ENCODE peak calls at places on chromosome 5, in ten cellular contexts. C is pancreas; O is T follicular helper cell; J is GM12892; H is LoVo; Y is H9; I is breast epithelium; X is hippocampal formation; L is CD8-positive, alpha-beta memory T cell; D is NB4. E is an unnamed sample.

GRCh38 chr5:30438785-30439184 is 754.7 kb upstream of the CDH6 start:
- DNase-seq in C (no peak), O (no peak), J (no peak), H (no peak), Y (no peak), I (no peak), X (no peak), L (no peak), D (no peak), E (peak)

GRCh38 chr5:176536902-176537607 is at the start of gene RNF44:
- DNase-seq in C (peak), O (peak), J (peak), H (peak), Y (peak), I (peak), X (peak), L (peak), D (peak), E (peak)

GRCh38 chr5:110086658-110087388 is 397.1 kb downstream of the MAN2A1 start:
- DNase-seq in C (no peak), O (peak), J (no peak), H (no peak), Y (no peak), I (no peak), X (no peak), L (peak), D (peak), E (no peak)

GRCh38 chr5:81749562-81750307 is 1.2 kb downstream of the SSBP2 start:
- DNase-seq in C (peak), O (peak), J (peak), H (no peak), Y (peak), I (peak), X (no peak), L (peak), D (peak), E (peak)

GRCh38 chr5:134603059-134603458 is 29.6 kb downstream of the SAR1B start:
- DNase-seq in C (no peak), O (no peak), J (no peak), H (no peak), Y (no peak), I (no peak), X (no peak), L (no peak), D (no peak), E (no peak)

GRCh38 chr5:153752890-153753289 is 262.4 kb downstream of the GRIA1 start:
- DNase-seq in C (no peak), O (no peak), J (no peak), H (no peak), Y (no peak), I (no peak), X (no peak), L (no peak), D (no peak), E (no peak)

GRCh38 chr5:27830551-27830950 is 792.2 kb upstream of the CDH9 start:
- DNase-seq in C (no peak), O (no peak), J (no peak), H (no peak), Y (no peak), I (no peak), X (no peak), L (no peak), D (no peak), E (no peak)

GRCh38 chr5:159189310-159189709 is 20.0 kb downstream of the RNF145 start:
- DNase-seq in C (no peak), O (no peak), J (no peak), H (no peak), Y (no peak), I (no peak), X (no peak), L (no peak), D (no peak), E (no peak)

GRCh38 chr5:142290574-142291299 is 34.1 kb downstream of the SPRY4 start:
- DNase-seq in C (no peak), O (no peak), J (no peak), H (peak), Y (no peak), I (no peak), X (no peak), L (peak), D (no peak), E (peak)

GRCh38 chr5:157387164-157387563 is 72.8 kb upstream of the NIPAL4 start:
- DNase-seq in C (no peak), O (no peak), J (no peak), H (no peak), Y (no peak), I (no peak), X (no peak), L (no peak), D (no peak), E (no peak)

GRCh38 chr5:137218471-137218870 is 280.7 kb downstream of the SPOCK1 start:
- DNase-seq in C (peak), O (no peak), J (no peak), H (no peak), Y (no peak), I (no peak), X (peak), L (no peak), D (no peak), E (no peak)

GRCh38 chr5:181114284-181114843 is 16.6 kb downstream of the OR2V1 start:
- DNase-seq in C (no peak), O (no peak), J (no peak), H (no peak), Y (peak), I (no peak), X (no peak), L (no peak), D (no peak), E (no peak)

GRCh38 chr5:96257904-96258303 is 175.1 kb downstream of the PCSK1 start:
- DNase-seq in C (no peak), O (no peak), J (no peak), H (no peak), Y (no peak), I (no peak), X (no peak), L (no peak), D (no peak), E (no peak)

GRCh38 chr5:1967716-1968115 is 85.0 kb upstream of the IRX4 start:
- DNase-seq in C (no peak), O (no peak), J (no peak), H (no peak), Y (no peak), I (no peak), X (no peak), L (no peak), D (no peak), E (no peak)

GRCh38 chr5:103258368-103258956 is at the start of gene MACIR:
- DNase-seq in C (peak), O (peak), J (peak), H (peak), Y (peak), I (peak), X (peak), L (peak), D (peak), E (peak)

GRCh38 chr5:7828269-7828668 is 22.7 kb downstream of the CFAP90 start:
- DNase-seq in C (peak), O (no peak), J (no peak), H (peak), Y (no peak), I (no peak), X (no peak), L (no peak), D (no peak), E (no peak)

GRCh38 chr5:178388381-178389030 is 155.9 kb upstream of the PHYKPL start:
- DNase-seq in C (no peak), O (no peak), J (no peak), H (no peak), Y (peak), I (no peak), X (no peak), L (no peak), D (no peak), E (no peak)

GRCh38 chr5:167587768-167588167 is 703.7 kb upstream of the WWC1 start:
- DNase-seq in C (no peak), O (no peak), J (no peak), H (peak), Y (peak), I (no peak), X (no peak), L (no peak), D (peak), E (peak)

GRCh38 chr5:90050135-90050534 is 359.4 kb downstream of the CETN3 start:
- DNase-seq in C (no peak), O (no peak), J (no peak), H (no peak), Y (no peak), I (no peak), X (no peak), L (no peak), D (no peak), E (no peak)

GRCh38 chr5:138402640-138403039 is 36.2 kb upstream of the REEP2 start:
- DNase-seq in C (no peak), O (no peak), J (no peak), H (no peak), Y (no peak), I (no peak), X (no peak), L (no peak), D (no peak), E (no peak)

GRCh38 chr5:146640285-146640896 is 124.4 kb upstream of the GPR151 start:
- DNase-seq in C (no peak), O (no peak), J (no peak), H (no peak), Y (no peak), I (no peak), X (peak), L (no peak), D (no peak), E (no peak)

GRCh38 chr5:77168884-77169254 is 41.6 kb upstream of the PDE8B start:
- DNase-seq in C (no peak), O (no peak), J (no peak), H (peak), Y (no peak), I (peak), X (no peak), L (no peak), D (no peak), E (no peak)

GRCh38 chr5:97560176-97560993 is 377.3 kb upstream of the RIOK2 start:
- DNase-seq in C (no peak), O (no peak), J (no peak), H (no peak), Y (no peak), I (no peak), X (no peak), L (no peak), D (no peak), E (no peak)

GRCh38 chr5:102231693-102232619 is 64.1 kb downstream of the SLCO4C1 start:
- DNase-seq in C (no peak), O (no peak), J (no peak), H (no peak), Y (no peak), I (no peak), X (no peak), L (no peak), D (no peak), E (no peak)

GRCh38 chr5:5209101-5209500 is 69.0 kb downstream of the ADAMTS16 start:
- DNase-seq in C (no peak), O (no peak), J (no peak), H (no peak), Y (no peak), I (no peak), X (no peak), L (no peak), D (no peak), E (no peak)

GRCh38 chr5:159171274-159171673 is 38.1 kb downstream of the RNF145 start:
- DNase-seq in C (no peak), O (no peak), J (no peak), H (no peak), Y (no peak), I (no peak), X (no peak), L (no peak), D (no peak), E (no peak)

GRCh38 chr5:127878174-127878750 is 175.1 kb downstream of the CCDC192 start:
- DNase-seq in C (peak), O (no peak), J (no peak), H (peak), Y (peak), I (no peak), X (no peak), L (no peak), D (peak), E (peak)

GRCh38 chr5:174610968-174611367 is 113.4 kb upstream of the MSX2 start:
- DNase-seq in C (no peak), O (no peak), J (no peak), H (no peak), Y (no peak), I (no peak), X (no peak), L (no peak), D (no peak), E (no peak)

E was measured in SK-N-DZ.